ENCODE peak calls at places on chromosomes 5 and 9, in five cellular contexts. One of them, this sample, is unnamed.

GRCh38 chr9:22217254-22217653 is 208.1 kb upstream of the CDKN2B start:
- DNase-seq in sciatic nerve: no peak
- DNase-seq in central memory CD4-positive, alpha-beta T cell: no peak
- DNase-seq in amniotic stem cell: no peak
- DNase-seq in hippocampal formation: no peak
- DNase-seq in this sample: no peak

GRCh38 chr9:28600226-28600625 is 1026.9 kb upstream of the C9orf72 start:
- DNase-seq in sciatic nerve: no peak
- DNase-seq in hippocampal formation: no peak
- DNase-seq in central memory CD4-positive, alpha-beta T cell: no peak
- DNase-seq in amniotic stem cell: no peak
- DNase-seq in this sample: no peak

GRCh38 chr5:56148453-56148971 is 84.6 kb downstream of the ANKRD55 start:
- DNase-seq in sciatic nerve: no peak
- DNase-seq in central memory CD4-positive, alpha-beta T cell: peak; percentile 28
- DNase-seq in amniotic stem cell: no peak
- DNase-seq in hippocampal formation: no peak
- DNase-seq in this sample: no peak

GRCh38 chr5:71706906-71707305 is 12.2 kb upstream of the CARTPT start:
- DNase-seq in sciatic nerve: no peak
- DNase-seq in amniotic stem cell: no peak
- DNase-seq in hippocampal formation: no peak
- DNase-seq in central memory CD4-positive, alpha-beta T cell: no peak
- DNase-seq in this sample: no peak

GRCh38 chr5:38036765-38037164 is 196.9 kb upstream of the GDNF start:
- DNase-seq in sciatic nerve: no peak
- DNase-seq in central memory CD4-positive, alpha-beta T cell: no peak
- DNase-seq in hippocampal formation: no peak
- DNase-seq in amniotic stem cell: no peak
- DNase-seq in this sample: no peak

GRCh38 chr5:157294692-157295091 is 28.8 kb downstream of the CYFIP2 start:
- DNase-seq in central memory CD4-positive, alpha-beta T cell: no peak
- DNase-seq in amniotic stem cell: no peak
- DNase-seq in hippocampal formation: no peak
- DNase-seq in sciatic nerve: no peak
- DNase-seq in this sample: no peak

GRCh38 chr5:56026863-56027300 is 32.1 kb upstream of the IL6ST start:
- DNase-seq in central memory CD4-positive, alpha-beta T cell: no peak
- DNase-seq in amniotic stem cell: peak; percentile 60
- DNase-seq in hippocampal formation: no peak
- DNase-seq in sciatic nerve: no peak
- DNase-seq in this sample: no peak

GRCh38 chr9:114154597-114155102 is 687 bp upstream of the COL27A1 start:
- DNase-seq in central memory CD4-positive, alpha-beta T cell: no peak
- DNase-seq in hippocampal formation: no peak
- DNase-seq in amniotic stem cell: no peak
- DNase-seq in sciatic nerve: no peak
- DNase-seq in this sample: no peak

GRCh38 chr5:1737790-1738405 is 61.7 kb downstream of the MRPL36 start:
- DNase-seq in sciatic nerve: no peak
- DNase-seq in amniotic stem cell: no peak
- DNase-seq in central memory CD4-positive, alpha-beta T cell: peak; percentile 37
- DNase-seq in hippocampal formation: no peak
- DNase-seq in this sample: no peak

GRCh38 chr9:130288393-130288792 is 22.8 kb downstream of the HMCN2 start:
- DNase-seq in amniotic stem cell: no peak
- DNase-seq in hippocampal formation: no peak
- DNase-seq in central memory CD4-positive, alpha-beta T cell: no peak
- DNase-seq in sciatic nerve: no peak
- DNase-seq in this sample: no peak

GRCh38 chr5:38634961-38635369 is 78.5 kb upstream of the LIFR start:
- DNase-seq in amniotic stem cell: no peak
- DNase-seq in central memory CD4-positive, alpha-beta T cell: no peak
- DNase-seq in sciatic nerve: no peak
- DNase-seq in hippocampal formation: no peak
- DNase-seq in this sample: no peak

GRCh38 chr5:91283326-91283725 is 99.8 kb downstream of the ARRDC3 start:
- DNase-seq in central memory CD4-positive, alpha-beta T cell: no peak
- DNase-seq in amniotic stem cell: no peak
- DNase-seq in hippocampal formation: no peak
- DNase-seq in sciatic nerve: no peak
- DNase-seq in this sample: no peak

GRCh38 chr5:143026380-143026779 is 256.2 kb downstream of the ARHGAP26 start:
- DNase-seq in amniotic stem cell: no peak
- DNase-seq in sciatic nerve: no peak
- DNase-seq in central memory CD4-positive, alpha-beta T cell: no peak
- DNase-seq in hippocampal formation: no peak
- DNase-seq in this sample: no peak